ENCODE peak calls at places on chromosomes 5 and 9, in four cellular contexts. Y, I, D and B are unnamed samples.

GRCh38 chr5:68137451-68138190 is 77.9 kb upstream of the PIK3R1 start:
- DNase-seq in Y (no peak), I (no peak), D (no peak), B (no peak)

GRCh38 chr5:146751781-146752401 is 126.7 kb downstream of the PPP2R2B start:
- DNase-seq in Y (peak), I (no peak), D (no peak), B (peak)

GRCh38 chr5:181024245-181025029 is 15.6 kb upstream of the BTNL9 start:
- DNase-seq in Y (no peak), I (no peak), D (no peak), B (no peak)

GRCh38 chr9:136255166-136255538 is 9.5 kb upstream of the QSOX2 start:
- DNase-seq in Y (no peak), I (peak), D (no peak), B (no peak)

GRCh38 chr5:132225165-132226032 is 2.3 kb downstream of the P4HA2 start:
- DNase-seq in Y (no peak), I (no peak), D (no peak), B (no peak)

GRCh38 chr9:15746905-15747304 is 194.1 kb downstream of the CCDC171 start:
- DNase-seq in Y (no peak), I (no peak), D (peak), B (no peak)

GRCh38 chr5:18811616-18812015 is 1176.4 kb downstream of the CDH18 start:
- DNase-seq in Y (no peak), I (no peak), D (peak), B (no peak)

GRCh38 chr9:107684224-107684623 is 194.7 kb upstream of the KLF4 start:
- DNase-seq in Y (no peak), I (no peak), D (no peak), B (peak)

GRCh38 chr5:75274486-75274885 is 37.8 kb upstream of the ANKRD31 start:
- DNase-seq in Y (no peak), I (no peak), D (no peak), B (no peak)

GRCh38 chr9:110040788-110041187 is 167.2 kb downstream of the C9orf152 start:
- DNase-seq in Y (no peak), I (peak), D (no peak), B (no peak)

GRCh38 chr5:75648712-75649111 is 37.5 kb downstream of the ANKDD1B start:
- DNase-seq in Y (peak), I (peak), D (no peak), B (no peak)

GRCh38 chr5:142360051-142360498 is 35.3 kb upstream of the SPRY4 start:
- DNase-seq in Y (no peak), I (peak), D (no peak), B (no peak)

GRCh38 chr5:122424211-122424610 is 112.2 kb downstream of the SNCAIP start:
- DNase-seq in Y (no peak), I (no peak), D (peak), B (no peak)

GRCh38 chr5:157080291-157080690 is 21.4 kb upstream of the HAVCR1 start:
- DNase-seq in Y (no peak), I (no peak), D (no peak), B (no peak)

GRCh38 chr5:168292783-168293696 is 1.6 kb downstream of the WWC1 start:
- DNase-seq in Y (no peak), I (no peak), D (peak), B (no peak)

GRCh38 chr9:100600511-100601079 is 22.7 kb downstream of the CAVIN4 start:
- DNase-seq in Y (no peak), I (no peak), D (no peak), B (no peak)

GRCh38 chr5:164377746-164378145 is 872.3 kb downstream of the MAT2B start:
- DNase-seq in Y (no peak), I (no peak), D (no peak), B (no peak)

GRCh38 chr5:154138701-154139100 is 51.8 kb upstream of the GALNT10 start:
- DNase-seq in Y (no peak), I (no peak), D (no peak), B (no peak)

GRCh38 chr5:143717400-143717799 is 94.6 kb upstream of the HMHB1 start:
- DNase-seq in Y (no peak), I (no peak), D (no peak), B (no peak)

GRCh38 chr5:6772886-6773285 is 59.7 kb downstream of the TENT4A start:
- DNase-seq in Y (no peak), I (no peak), D (no peak), B (no peak)

GRCh38 chr5:138575194-138576015 is at the start of gene HSPA9:
- DNase-seq in Y (peak), I (peak), D (peak), B (peak)
- TF ChIP-seq REST in Y (no peak), I (no peak), D (no peak), B (no peak)

GRCh38 chr9:5551771-5552170 is 41.4 kb downstream of the PDCD1LG2 start:
- DNase-seq in Y (no peak), I (no peak), D (no peak), B (no peak)

GRCh38 chr9:5553211-5553610 is 42.9 kb downstream of the PDCD1LG2 start:
- DNase-seq in Y (no peak), I (no peak), D (no peak), B (no peak)

GRCh38 chr9:5551368-5551767 is 41.0 kb downstream of the PDCD1LG2 start:
- DNase-seq in Y (no peak), I (no peak), D (no peak), B (no peak)

GRCh38 chr9:5552301-5552700 is 42.0 kb downstream of the PDCD1LG2 start:
- DNase-seq in Y (no peak), I (no peak), D (no peak), B (no peak)

DNA sequence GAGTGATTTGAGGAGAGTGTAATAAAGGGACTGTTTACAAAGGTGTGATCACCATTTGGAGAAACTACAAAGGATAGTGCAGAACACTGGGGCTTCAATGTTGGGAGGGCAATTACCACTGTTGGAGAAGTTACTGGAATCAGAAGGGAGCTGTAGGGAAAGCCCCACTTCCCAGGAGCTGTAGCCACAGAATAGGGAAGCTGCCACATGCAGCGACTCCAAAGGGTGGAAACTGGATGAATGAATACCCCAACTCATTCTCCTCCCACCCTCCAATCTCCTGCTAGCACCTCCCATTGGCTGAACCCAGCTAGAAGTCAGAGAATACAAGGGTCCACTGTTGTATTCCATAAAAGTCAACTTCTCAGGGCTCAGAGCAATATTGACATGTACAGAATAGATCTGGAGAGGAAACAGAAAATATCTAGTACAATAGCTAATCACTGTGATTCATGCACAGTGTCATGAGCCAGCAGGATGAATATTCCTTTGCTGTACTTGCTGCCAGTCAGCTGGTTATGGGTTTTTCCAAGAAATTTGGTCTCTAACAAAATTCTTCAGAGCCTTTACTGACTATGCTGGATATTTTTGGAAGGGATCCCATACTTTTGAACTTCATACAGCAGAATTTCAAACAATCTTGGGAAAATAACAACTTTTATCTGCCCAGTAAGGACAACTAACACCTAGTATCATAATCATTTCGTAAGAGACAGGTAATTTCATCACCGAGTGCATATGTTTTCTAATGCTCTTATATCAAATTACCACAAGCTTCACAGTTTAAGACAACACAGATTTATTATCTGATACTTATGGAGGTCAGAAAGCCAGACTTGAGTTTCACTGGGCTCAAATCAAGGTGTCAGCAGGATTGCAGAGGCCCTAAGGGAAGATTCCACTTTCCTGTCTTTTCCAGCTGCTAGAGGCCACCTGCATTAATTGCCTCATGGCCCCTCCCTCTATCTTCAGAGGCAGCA is 39.6 kb downstream of the PDCD1LG2 start:
- DNase-seq in Y (no peak), I (no peak), D (no peak), B (no peak)
- TF ChIP-seq REST in Y (no peak), I (no peak), D (no peak), B (no peak)

DNA sequence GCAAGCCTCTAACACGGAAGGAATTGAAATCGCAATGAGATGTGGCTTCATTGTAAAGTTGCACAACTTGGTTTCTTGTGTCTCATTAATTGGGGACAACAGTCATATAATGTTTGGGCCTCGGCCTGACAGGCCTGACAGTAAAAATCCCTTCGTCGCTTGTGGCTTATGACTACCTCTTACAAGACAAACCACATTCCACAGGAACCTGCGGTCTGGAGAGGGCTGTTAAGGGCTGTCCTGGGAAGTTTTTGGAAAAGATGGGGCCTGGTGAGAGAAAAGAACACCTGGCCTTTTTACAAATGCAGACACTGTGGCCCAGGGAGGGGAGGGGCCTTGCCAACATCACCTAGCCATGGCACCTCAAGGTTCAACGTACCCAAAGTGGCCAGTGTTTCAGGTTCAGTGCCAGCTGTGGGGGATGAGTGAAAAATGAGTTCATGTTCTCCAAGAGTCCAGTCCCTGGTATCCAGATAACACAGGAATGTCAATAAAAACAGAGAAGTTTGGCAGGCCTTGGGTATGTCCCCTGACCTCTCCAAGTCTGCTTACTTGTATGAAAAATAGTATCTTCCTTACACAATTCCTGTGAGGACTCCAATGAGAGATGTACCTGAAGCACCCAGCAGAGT is 22.2 kb downstream of the SHB start:
- DNase-seq in Y (no peak), I (peak), D (peak), B (peak)
- TF ChIP-seq REST in Y (no peak), I (no peak), D (no peak), B (no peak)

DNA sequence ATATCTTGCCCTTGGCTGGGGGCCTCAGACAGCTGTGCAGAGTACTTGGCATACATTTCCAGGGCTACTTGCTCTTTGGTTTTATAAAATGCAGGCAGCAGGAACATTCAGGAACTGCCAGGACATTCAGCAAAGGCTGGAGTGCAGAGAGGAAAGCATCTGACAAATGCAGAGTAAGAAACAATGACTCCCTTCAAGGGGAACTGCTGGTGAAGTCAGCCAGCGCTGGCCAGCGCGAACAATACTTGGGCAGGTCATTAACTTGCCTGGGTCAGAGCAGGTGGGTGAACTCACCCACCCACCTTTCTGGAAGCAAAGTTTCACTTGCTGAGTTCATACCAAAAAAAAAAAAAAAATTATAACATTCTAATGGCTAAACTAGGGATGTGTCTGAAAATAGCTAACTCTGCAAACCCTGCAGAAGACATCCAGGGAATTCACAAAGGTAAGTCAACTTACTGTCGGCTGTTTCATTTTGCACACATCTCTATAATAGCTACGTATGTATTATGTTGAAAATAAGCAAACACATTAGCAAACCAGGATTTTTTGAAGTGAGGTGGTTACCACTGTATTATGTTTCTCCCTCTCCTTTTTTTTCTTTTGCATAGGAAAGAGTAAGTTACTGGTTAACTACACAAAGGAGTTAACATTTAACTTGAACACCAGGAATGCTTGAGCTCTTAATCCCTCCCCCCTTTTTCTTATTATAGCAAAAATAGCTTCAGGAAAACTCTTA is 152.2 kb downstream of the GLIS3 start:
- DNase-seq in Y (no peak), I (peak), D (peak), B (no peak)
- TF ChIP-seq REST in Y (no peak), I (no peak), D (no peak), B (no peak)

GRCh38 chr9:129177791-129178578 is at the start of gene IER5L:
- DNase-seq in Y (no peak), I (peak), D (peak), B (peak)
- TF ChIP-seq REST in Y (no peak), I (no peak), D (no peak), B (peak)

GRCh38 chr5:94240616-94241287 is 377.7 kb downstream of the KIAA0825 start:
- DNase-seq in Y (no peak), I (no peak), D (no peak), B (no peak)
- TF ChIP-seq REST in Y (no peak), I (no peak), D (no peak), B (no peak)

GRCh38 chr9:21801683-21802417 is 586 bp upstream of the MTAP start:
- DNase-seq in Y (no peak), I (peak), D (peak), B (no peak)
- TF ChIP-seq REST in Y (no peak), I (no peak), D (no peak), B (no peak)

DNA sequence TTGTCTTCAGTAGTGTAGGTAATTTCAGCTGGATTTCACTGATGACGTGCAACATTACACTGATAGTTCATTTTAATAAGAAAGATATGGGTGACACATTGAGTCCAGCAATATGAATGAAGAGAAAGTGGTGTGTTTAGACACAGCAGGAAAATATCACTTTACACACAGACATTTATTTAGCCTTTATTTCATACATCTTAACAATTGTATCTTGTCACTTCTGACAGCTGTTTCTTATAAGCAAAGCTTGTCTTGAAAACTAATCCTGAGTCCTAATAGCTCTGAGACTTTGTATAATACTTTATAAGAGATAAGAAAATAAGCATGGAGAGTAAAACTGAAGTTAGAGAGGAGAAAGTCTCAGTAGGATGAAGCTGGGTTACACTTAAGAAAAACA is 720.6 kb upstream of the NUDT12 start:
- DNase-seq in Y (no peak), I (no peak), D (no peak), B (no peak)
- TF ChIP-seq REST in Y (no peak), I (no peak), D (no peak), B (no peak)